ENCODE peak calls at places on chromosomes 3 and 15, in seven cellular contexts. D, Y, L, Z, I, A and V are unnamed samples.

GRCh38 chr3:49217688-49218470 is 46.5 kb downstream of the KLHDC8B start:
- DNase-seq in D (no peak), Y (no peak), L (no peak), Z (no peak), I (no peak), A (no peak), V (no peak)

GRCh38 chr3:105812194-105812586 is 56.6 kb downstream of the CBLB start:
- DNase-seq in D (no peak), Y (peak), L (no peak), Z (no peak), I (no peak), A (no peak), V (no peak)

GRCh38 chr15:69067296-69067695 is 52.8 kb downstream of the NOX5 start:
- DNase-seq in D (no peak), Y (no peak), L (no peak), Z (no peak), I (no peak), A (no peak), V (no peak)

GRCh38 chr3:14988988-14989394 is 41.6 kb downstream of the NR2C2 start:
- DNase-seq in D (no peak), Y (no peak), L (no peak), Z (no peak), I (no peak), A (no peak), V (peak)

GRCh38 chr3:31875437-31875836 is 105.6 kb downstream of the OSBPL10 start:
- DNase-seq in D (no peak), Y (no peak), L (no peak), Z (no peak), I (no peak), A (no peak), V (no peak)

GRCh38 chr3:197000211-197000610 is 29.4 kb downstream of the MELTF start:
- DNase-seq in D (no peak), Y (peak), L (no peak), Z (no peak), I (no peak), A (no peak), V (no peak)

GRCh38 chr3:62051506-62051905 is 321.8 kb downstream of the FEZF2 start:
- DNase-seq in D (no peak), Y (peak), L (no peak), Z (no peak), I (no peak), A (no peak), V (no peak)

GRCh38 chr15:33148129-33148850 is 46.2 kb downstream of the FMN1 start:
- DNase-seq in D (no peak), Y (no peak), L (no peak), Z (no peak), I (no peak), A (no peak), V (no peak)

GRCh38 chr15:94638183-94638582 is 406.8 kb downstream of the MCTP2 start:
- DNase-seq in D (no peak), Y (no peak), L (no peak), Z (no peak), I (no peak), A (no peak), V (no peak)

GRCh38 chr3:30471076-30471475 is 135.3 kb upstream of the TGFBR2 start:
- DNase-seq in D (no peak), Y (peak), L (no peak), Z (no peak), I (no peak), A (no peak), V (no peak)

GRCh38 chr15:67520976-67521769 is at the start of gene C15orf61:
- DNase-seq in D (peak), Y (peak), L (peak), Z (peak), I (peak), A (peak), V (peak)

GRCh38 chr15:46768287-46768686 is 949.0 kb upstream of the SEMA6D start:
- DNase-seq in D (no peak), Y (no peak), L (no peak), Z (no peak), I (no peak), A (no peak), V (no peak)